ENCODE peak calls at places on chromosome 14, in ten cellular contexts. K is A549, X is H1, B is adrenal gland, H is AG09309, T is body of pancreas, Z is pancreas, M is IMR-90, W is HCT116, C is heart left ventricle. S is an unnamed sample.

GRCh38 chr14:101135796-101136742 is 232.5 kb upstream of the RTL1 start:
- DNase-seq in K (no peak), X (no peak), B (no peak), H (no peak), T (no peak), Z (no peak), M (no peak), W (no peak), C (peak), S (no peak)

GRCh38 chr14:61420326-61420725 is 98.9 kb downstream of the PRKCH start:
- DNase-seq in K (no peak), X (no peak), B (no peak), H (no peak), T (no peak), Z (no peak), M (peak), W (peak), C (no peak), S (no peak)

GRCh38 chr14:103541494-103541943 is 12.5 kb downstream of the TRMT61A start:
- DNase-seq in K (no peak), X (no peak), B (no peak), H (no peak), T (no peak), Z (no peak), M (no peak), W (no peak), C (no peak), S (no peak)

GRCh38 chr14:50559990-50560928 is at the start of gene ATL1:
- DNase-seq in K (peak), X (peak), B (peak), H (peak), T (peak), Z (peak), M (peak), W (peak), C (peak), S (peak)

GRCh38 chr14:58638231-58639205 is 756 bp downstream of the DACT1 start:
- DNase-seq in K (no peak), X (peak), B (no peak), H (no peak), T (peak), Z (peak), M (peak), W (no peak), C (peak), S (peak)

GRCh38 chr14:90774316-90774715 is 41.9 kb downstream of the TTC7B start:
- DNase-seq in K (no peak), X (no peak), B (no peak), H (no peak), T (no peak), Z (no peak), M (no peak), W (no peak), C (no peak), S (no peak)

GRCh38 chr14:22848391-22849164 is 12.2 kb downstream of the MMP14 start:
- DNase-seq in K (no peak), X (peak), B (peak), H (no peak), T (peak), Z (no peak), M (peak), W (no peak), C (peak), S (peak)

GRCh38 chr14:61472801-61473376 is 151.5 kb downstream of the PRKCH start:
- DNase-seq in K (no peak), X (no peak), B (no peak), H (no peak), T (no peak), Z (no peak), M (peak), W (no peak), C (no peak), S (peak)

GRCh38 chr14:88476825-88477224 is 78.0 kb downstream of the PTPN21 start:
- DNase-seq in K (no peak), X (no peak), B (no peak), H (no peak), T (no peak), Z (no peak), M (no peak), W (no peak), C (no peak), S (no peak)

GRCh38 chr14:100362311-100362927 is 39.3 kb downstream of the SLC25A47 start:
- DNase-seq in K (no peak), X (no peak), B (no peak), H (no peak), T (no peak), Z (no peak), M (peak), W (no peak), C (no peak), S (no peak)

GRCh38 chr14:36256131-36256801 is 64.2 kb downstream of the MBIP start:
- DNase-seq in K (no peak), X (no peak), B (no peak), H (peak), T (peak), Z (no peak), M (no peak), W (no peak), C (no peak), S (peak)

GRCh38 chr14:76395161-76395560 is 19.2 kb downstream of the ESRRB start:
- DNase-seq in K (no peak), X (no peak), B (no peak), H (no peak), T (no peak), Z (no peak), M (no peak), W (no peak), C (no peak), S (no peak)

GRCh38 chr14:98808494-98809407 is 463.2 kb downstream of the BCL11B start:
- DNase-seq in K (no peak), X (no peak), B (no peak), H (no peak), T (no peak), Z (no peak), M (no peak), W (no peak), C (no peak), S (no peak)

GRCh38 chr14:105861985-105862465 is 335.6 kb downstream of the TMEM121 start:
- DNase-seq in K (no peak), X (no peak), B (peak), H (no peak), T (peak), Z (no peak), M (no peak), W (no peak), C (no peak), S (no peak)

GRCh38 chr14:79734151-79734550 is 477.2 kb downstream of the DIO2 start:
- DNase-seq in K (no peak), X (no peak), B (no peak), H (no peak), T (no peak), Z (no peak), M (no peak), W (no peak), C (no peak), S (no peak)

GRCh38 chr14:73526036-73526984 is 10.6 kb upstream of the ACOT1 start:
- DNase-seq in K (no peak), X (no peak), B (peak), H (no peak), T (peak), Z (peak), M (peak), W (no peak), C (peak), S (no peak)

GRCh38 chr14:29999013-29999539 is 71.4 kb upstream of the PRKD1 start:
- DNase-seq in K (no peak), X (no peak), B (no peak), H (no peak), T (no peak), Z (no peak), M (no peak), W (no peak), C (no peak), S (peak)

GRCh38 chr14:31880935-31881334 is 196.2 kb upstream of the ARHGAP5 start:
- DNase-seq in K (peak), X (no peak), B (no peak), H (peak), T (no peak), Z (no peak), M (peak), W (peak), C (no peak), S (peak)

GRCh38 chr14:100364403-100364802 is 41.3 kb downstream of the SLC25A47 start:
- DNase-seq in K (no peak), X (no peak), B (no peak), H (no peak), T (no peak), Z (no peak), M (no peak), W (no peak), C (no peak), S (no peak)

GRCh38 chr14:54570651-54571415 is 3.9 kb downstream of the SAMD4A start:
- DNase-seq in K (no peak), X (no peak), B (no peak), H (peak), T (no peak), Z (no peak), M (peak), W (no peak), C (no peak), S (peak)

GRCh38 chr14:96804821-96805374 is 7.7 kb downstream of the VRK1 start:
- DNase-seq in K (no peak), X (no peak), B (no peak), H (no peak), T (no peak), Z (no peak), M (peak), W (no peak), C (no peak), S (peak)

GRCh38 chr14:96802963-96803362 is 5.8 kb downstream of the VRK1 start:
- DNase-seq in K (no peak), X (no peak), B (no peak), H (no peak), T (no peak), Z (no peak), M (no peak), W (no peak), C (no peak), S (no peak)

GRCh38 chr14:96801931-96802330 is 4.7 kb downstream of the VRK1 start:
- DNase-seq in K (no peak), X (no peak), B (no peak), H (no peak), T (no peak), Z (no peak), M (no peak), W (no peak), C (no peak), S (no peak)

GRCh38 chr14:96805906-96806305 is 8.7 kb downstream of the VRK1 start:
- DNase-seq in K (no peak), X (no peak), B (no peak), H (no peak), T (no peak), Z (no peak), M (no peak), W (no peak), C (no peak), S (no peak)

GRCh38 chr14:96803958-96804357 is 6.8 kb downstream of the VRK1 start:
- DNase-seq in K (no peak), X (no peak), B (no peak), H (no peak), T (no peak), Z (no peak), M (peak), W (no peak), C (no peak), S (peak)
- H3K4me3 ChIP-seq in K (no peak), X (no peak), B (no peak), H (no peak), T (no peak), Z (no peak), M (peak), W (no peak), C (no peak), S (peak)

GRCh38 chr14:70631948-70632347 is 9.8 kb upstream of the TTC9 start:
- DNase-seq in K (no peak), X (no peak), B (no peak), H (no peak), T (no peak), Z (no peak), M (no peak), W (no peak), C (no peak), S (no peak)
- TF ChIP-seq CTCF in K (no peak), X (no peak), B (no peak), H (no peak), T (no peak), Z (no peak), M (no peak), W (no peak), C (no peak), S (no peak)

GRCh38 chr14:65867333-65867732 is 454.8 kb downstream of the FUT8 start:
- DNase-seq in K (no peak), X (no peak), B (no peak), H (no peak), T (no peak), Z (no peak), M (no peak), W (no peak), C (no peak), S (no peak)
- H3K4me3 ChIP-seq in K (no peak), X (no peak), B (no peak), H (no peak), T (no peak), Z (no peak), M (no peak), W (no peak), C (no peak), S (no peak)

GRCh38 chr14:52013984-52014600 is 24.7 kb downstream of the RTRAF start:
- DNase-seq in K (peak), X (peak), B (no peak), H (no peak), T (no peak), Z (no peak), M (no peak), W (no peak), C (no peak), S (no peak)
- TF ChIP-seq CTCF in K (no peak), X (peak), B (no peak), H (peak), T (no peak), Z (no peak), M (no peak), W (peak), C (no peak), S (peak)

DNA sequence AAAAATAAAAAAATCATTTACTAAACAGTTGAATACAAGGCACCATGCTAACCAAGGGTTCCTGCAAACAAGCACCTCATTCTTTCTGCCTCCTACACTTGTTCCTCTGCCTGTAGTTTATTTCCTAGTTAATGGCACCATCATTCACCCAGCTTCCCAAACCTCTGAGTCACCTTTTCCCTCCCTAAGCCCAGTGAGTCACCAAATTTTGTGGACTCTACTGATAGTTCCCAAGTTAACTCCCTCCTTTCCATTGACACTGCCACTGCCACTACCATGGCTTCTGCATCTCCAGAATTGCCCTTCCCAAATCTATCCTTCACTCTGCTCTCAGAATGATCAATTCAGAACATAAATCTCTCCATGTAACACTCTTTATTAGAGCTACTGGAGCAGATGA is 2.0 kb upstream of the GARIN2 start:
- DNase-seq in K (peak), X (no peak), B (peak), H (peak), T (no peak), Z (no peak), M (peak), W (peak), C (no peak), S (peak)
- H3K4me3 ChIP-seq in K (no peak), X (no peak), B (no peak), H (no peak), T (no peak), Z (no peak), M (no peak), W (no peak), C (no peak), S (no peak)

DNA sequence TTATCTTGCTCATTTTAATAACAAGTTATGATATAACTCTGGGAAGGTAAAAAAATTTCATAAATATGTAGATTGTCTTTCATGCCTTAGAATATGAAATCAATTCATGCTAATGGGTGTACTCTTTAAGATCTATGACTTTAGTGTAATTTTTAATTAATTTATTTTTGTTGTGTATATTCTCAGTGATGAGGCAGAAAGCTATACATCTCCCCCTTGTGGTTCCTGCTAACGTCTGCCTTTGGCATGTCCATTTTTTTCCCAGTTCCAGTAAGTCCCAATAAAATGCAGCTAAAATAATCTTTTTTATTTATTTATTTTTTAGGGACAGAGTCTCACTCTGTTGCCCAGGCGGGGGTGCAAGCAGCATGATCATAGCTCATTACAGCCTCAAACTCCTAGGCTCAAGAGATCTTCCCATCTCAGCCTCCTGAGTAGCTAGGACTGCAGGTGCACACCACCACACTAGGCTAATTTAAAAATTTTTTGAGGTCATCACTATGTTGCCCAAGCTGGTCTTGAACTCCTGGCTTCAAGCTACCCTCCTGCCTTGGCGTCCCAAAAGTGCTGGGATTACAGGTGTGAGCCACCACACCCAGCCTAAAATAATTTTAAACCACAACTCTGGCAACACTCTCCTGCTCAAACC is 3.3 kb upstream of the CHURC1 start:
- DNase-seq in K (peak), X (no peak), B (no peak), H (no peak), T (no peak), Z (no peak), M (peak), W (peak), C (no peak), S (peak)
- TF ChIP-seq CTCF in K (peak), X (peak), B (peak), H (peak), T (peak), Z (peak), M (peak), W (peak), C (peak), S (peak)

DNA sequence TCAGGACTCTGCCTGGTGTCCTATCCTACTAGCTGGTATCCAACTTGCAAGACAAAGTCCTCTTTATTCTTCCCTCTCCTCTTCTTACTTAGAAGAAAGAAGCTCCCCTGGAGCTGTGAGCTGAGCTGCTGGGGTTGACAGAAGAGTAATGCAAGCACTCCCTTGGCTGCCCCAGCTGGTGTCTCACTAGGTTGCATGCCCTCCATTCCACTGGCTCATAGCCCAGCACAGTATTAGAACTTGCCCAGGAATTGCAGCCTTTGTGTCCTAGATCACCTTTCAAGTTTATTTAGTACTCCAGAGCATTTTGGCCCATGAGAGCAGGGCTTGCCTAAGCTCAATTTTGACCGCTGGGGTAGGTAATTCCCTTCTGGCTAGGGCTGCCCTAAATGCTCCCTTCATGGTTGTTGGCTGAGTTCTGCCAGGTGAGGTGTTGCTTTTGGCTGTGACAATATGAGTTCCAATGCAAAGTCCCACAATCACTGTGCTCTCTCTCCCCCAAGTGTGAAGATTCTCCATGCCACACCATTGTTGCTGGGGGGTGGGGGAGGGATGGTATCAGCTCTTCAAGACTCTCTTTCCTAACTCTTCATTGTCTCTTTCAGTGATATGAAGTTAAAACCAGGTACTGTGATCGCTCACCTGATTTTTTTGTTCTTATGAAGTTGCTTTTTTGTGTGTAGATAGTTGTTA is 317.4 kb upstream of the DDHD1 start:
- DNase-seq in K (no peak), X (no peak), B (peak), H (peak), T (no peak), Z (no peak), M (peak), W (no peak), C (peak), S (peak)
- H3K4me3 ChIP-seq in K (no peak), X (no peak), B (no peak), H (no peak), T (no peak), Z (no peak), M (no peak), W (no peak), C (no peak), S (no peak)

GRCh38 chr14:95515523-95516517 is 630 bp downstream of the SYNE3 start:
- DNase-seq in K (peak), X (peak), B (peak), H (no peak), T (peak), Z (peak), M (peak), W (no peak), C (peak), S (peak)
- TF ChIP-seq CTCF in K (no peak), X (peak), B (peak), H (peak), T (no peak), Z (peak), M (peak), W (peak), C (peak), S (peak)